ENCODE peak calls at places on chromosomes 16 and 17, in ten cellular contexts. X is HEK293T; R is activated CD4-positive, alpha-beta T cell treated with anti-CD3 and anti-CD28 coated beads, Interleukin-2, amount 50 U/mL, for 1 hour; G is CD8-positive, alpha-beta memory T cell; A is fibroblast of pulmonary artery; V is activated CD4-positive, CD25-positive, alpha-beta regulatory T cell; H is small intestine; T is NCI-H1092 treated with DMSO at 0.1 percent for 48 hours; C is H54; U is stimulated activated naive B cell treated with anti-CD40 and anti-IgM and Interleukin-4, amounts not matched to agents 10 μg/mL and 1 μg/mL and 100 μg/mL, for 72 hours. W is an unnamed sample.

GRCh38 chr17:7141824-7142223 is 27.2 kb upstream of the ASGR2 start:
- DNase-seq in X (no peak), R (no peak), G (no peak), A (no peak), V (no peak), H (peak), T (no peak), C (no peak), U (no peak), W (no peak)

GRCh38 chr16:30660424-30661251 is 2.4 kb downstream of the FBRS start:
- DNase-seq in X (no peak), R (peak), G (peak), A (no peak), V (peak), H (peak), T (no peak), C (no peak), U (peak), W (peak)

GRCh38 chr17:29561541-29562517 is 5.0 kb downstream of the ABHD15 start:
- DNase-seq in X (no peak), R (no peak), G (peak), A (no peak), V (no peak), H (peak), T (no peak), C (no peak), U (peak), W (no peak)

GRCh38 chr17:11284811-11285210 is 43.8 kb downstream of the SHISA6 start:
- DNase-seq in X (no peak), R (no peak), G (no peak), A (no peak), V (no peak), H (no peak), T (no peak), C (no peak), U (no peak), W (no peak)

GRCh38 chr17:77423589-77424451 is 283.1 kb downstream of the SEC14L1 start:
- DNase-seq in X (no peak), R (no peak), G (no peak), A (peak), V (no peak), H (no peak), T (peak), C (no peak), U (no peak), W (no peak)

GRCh38 chr16:8644513-8645140 is 23.1 kb downstream of the METTL22 start:
- DNase-seq in X (no peak), R (no peak), G (no peak), A (no peak), V (no peak), H (no peak), T (no peak), C (no peak), U (no peak), W (no peak)

GRCh38 chr17:81241648-81242420 is 2.7 kb downstream of the NDUFAF8 start:
- DNase-seq in X (peak), R (peak), G (peak), A (peak), V (peak), H (no peak), T (no peak), C (peak), U (peak), W (peak)

GRCh38 chr16:50386139-50386538 is 17.4 kb upstream of the BRD7 start:
- DNase-seq in X (no peak), R (no peak), G (no peak), A (no peak), V (no peak), H (no peak), T (no peak), C (no peak), U (no peak), W (no peak)

GRCh38 chr16:19542138-19542821 is 13.2 kb upstream of the VPS35L start:
- DNase-seq in X (no peak), R (no peak), G (no peak), A (no peak), V (no peak), H (peak), T (peak), C (no peak), U (no peak), W (no peak)

GRCh38 chr16:86379505-86379846 is 130.9 kb upstream of the FOXF1 start:
- DNase-seq in X (no peak), R (no peak), G (no peak), A (peak), V (no peak), H (no peak), T (no peak), C (no peak), U (no peak), W (no peak)

GRCh38 chr17:55768946-55769624 is 18.2 kb downstream of the PCTP start:
- DNase-seq in X (no peak), R (no peak), G (no peak), A (peak), V (no peak), H (no peak), T (no peak), C (no peak), U (no peak), W (no peak)

GRCh38 chr16:303760-304505 is 21.0 kb downstream of the PDIA2 start:
- DNase-seq in X (no peak), R (no peak), G (no peak), A (peak), V (no peak), H (no peak), T (no peak), C (no peak), U (no peak), W (no peak)

GRCh38 chr17:45680360-45680759 is 103.8 kb upstream of the CRHR1 start:
- DNase-seq in X (no peak), R (no peak), G (no peak), A (no peak), V (no peak), H (no peak), T (no peak), C (no peak), U (no peak), W (no peak)

GRCh38 chr17:38702900-38703741 is 2.0 kb upstream of the MLLT6 start:
- DNase-seq in X (no peak), R (no peak), G (no peak), A (no peak), V (no peak), H (no peak), T (no peak), C (no peak), U (no peak), W (no peak)

GRCh38 chr16:48498761-48499600 is 111.0 kb downstream of the N4BP1 start:
- DNase-seq in X (no peak), R (no peak), G (no peak), A (peak), V (no peak), H (no peak), T (no peak), C (no peak), U (no peak), W (no peak)

GRCh38 chr17:38598536-38598935 is 7.2 kb downstream of the SRCIN1 start:
- DNase-seq in X (peak), R (no peak), G (no peak), A (peak), V (no peak), H (peak), T (peak), C (peak), U (no peak), W (no peak)

GRCh38 chr17:82563318-82563717 is 43.8 kb downstream of the FOXK2 start:
- DNase-seq in X (no peak), R (no peak), G (no peak), A (no peak), V (no peak), H (no peak), T (no peak), C (no peak), U (no peak), W (no peak)

GRCh38 chr17:71741836-71742235 is 379.0 kb upstream of the SOX9 start:
- DNase-seq in X (no peak), R (no peak), G (no peak), A (no peak), V (no peak), H (no peak), T (no peak), C (no peak), U (no peak), W (no peak)

GRCh38 chr17:63433746-63434591 is 12.1 kb downstream of the CYB561 start:
- DNase-seq in X (no peak), R (no peak), G (no peak), A (peak), V (no peak), H (peak), T (no peak), C (peak), U (no peak), W (no peak)

GRCh38 chr17:33980193-33980592 is 274.9 kb upstream of the CCL2 start:
- DNase-seq in X (no peak), R (no peak), G (no peak), A (no peak), V (no peak), H (no peak), T (no peak), C (no peak), U (no peak), W (no peak)

GRCh38 chr17:48618366-48618896 is 3.3 kb upstream of the HOXB8 start:
- DNase-seq in X (peak), R (peak), G (peak), A (peak), V (peak), H (peak), T (no peak), C (peak), U (peak), W (peak)

GRCh38 chr16:55528974-55529373 is 20.1 kb downstream of the LPCAT2 start:
- DNase-seq in X (no peak), R (no peak), G (no peak), A (peak), V (no peak), H (no peak), T (no peak), C (no peak), U (no peak), W (no peak)

GRCh38 chr17:22203208-22203715 is 510.9 kb downstream of the KCNJ18 start:
- DNase-seq in X (no peak), R (no peak), G (no peak), A (no peak), V (no peak), H (no peak), T (no peak), C (no peak), U (no peak), W (no peak)

GRCh38 chr16:30372037-30372712 is 1.9 kb upstream of the TBC1D10B start:
- DNase-seq in X (no peak), R (no peak), G (no peak), A (no peak), V (no peak), H (no peak), T (no peak), C (no peak), U (no peak), W (no peak)

GRCh38 chr17:80002690-80003490 is 32.8 kb downstream of the TBC1D16 start:
- DNase-seq in X (no peak), R (no peak), G (no peak), A (no peak), V (no peak), H (peak), T (no peak), C (no peak), U (no peak), W (no peak)

GRCh38 chr16:58493756-58494431 is 6.0 kb upstream of the NDRG4 start:
- DNase-seq in X (no peak), R (no peak), G (no peak), A (no peak), V (no peak), H (no peak), T (no peak), C (no peak), U (no peak), W (no peak)

GRCh38 chr16:8674413-8675022 is at the start of gene ABAT:
- DNase-seq in X (peak), R (peak), G (peak), A (peak), V (peak), H (peak), T (peak), C (peak), U (peak), W (peak)

GRCh38 chr16:11308493-11309283 is 27.6 kb upstream of the PRM1 start:
- DNase-seq in X (no peak), R (no peak), G (no peak), A (no peak), V (no peak), H (no peak), T (no peak), C (no peak), U (peak), W (no peak)

GRCh38 chr16:66238696-66239095 is 127.8 kb upstream of the CDH5 start:
- DNase-seq in X (no peak), R (no peak), G (no peak), A (no peak), V (no peak), H (no peak), T (no peak), C (no peak), U (no peak), W (no peak)

GRCh38 chr16:89823087-89823823 is 5.0 kb upstream of the SPIRE2 start:
- DNase-seq in X (no peak), R (no peak), G (no peak), A (no peak), V (no peak), H (no peak), T (peak), C (no peak), U (no peak), W (no peak)

GRCh38 chr16:15054357-15055140 is 1.3 kb downstream of the NTAN1 start:
- DNase-seq in X (no peak), R (no peak), G (no peak), A (no peak), V (no peak), H (no peak), T (no peak), C (no peak), U (no peak), W (no peak)

GRCh38 chr17:16909472-16909871 is 62.4 kb downstream of the TNFRSF13B start:
- DNase-seq in X (no peak), R (no peak), G (no peak), A (no peak), V (no peak), H (no peak), T (no peak), C (no peak), U (no peak), W (no peak)

GRCh38 chr17:47099451-47099986 is 89.6 kb downstream of the CDC27 start:
- DNase-seq in X (no peak), R (no peak), G (no peak), A (no peak), V (no peak), H (no peak), T (no peak), C (no peak), U (no peak), W (no peak)

GRCh38 chr16:73268311-73268997 is 220.5 kb upstream of the ZFHX3 start:
- DNase-seq in X (peak), R (no peak), G (no peak), A (peak), V (no peak), H (peak), T (peak), C (no peak), U (no peak), W (no peak)

GRCh38 chr17:66152756-66153155 is 39.2 kb downstream of the CEP112 start:
- DNase-seq in X (no peak), R (no peak), G (no peak), A (peak), V (no peak), H (no peak), T (no peak), C (no peak), U (no peak), W (no peak)

GRCh38 chr16:67029249-67030096 is 524 bp downstream of the CBFB start:
- DNase-seq in X (no peak), R (peak), G (peak), A (peak), V (peak), H (peak), T (peak), C (no peak), U (peak), W (peak)

GRCh38 chr16:11207646-11208045 is 48.4 kb downstream of the SOCS1 start:
- DNase-seq in X (no peak), R (no peak), G (no peak), A (peak), V (no peak), H (no peak), T (no peak), C (no peak), U (no peak), W (no peak)

GRCh38 chr17:69240201-69240600 is 11.6 kb upstream of the ABCA10 start:
- DNase-seq in X (no peak), R (no peak), G (no peak), A (no peak), V (no peak), H (no peak), T (no peak), C (no peak), U (no peak), W (no peak)

GRCh38 chr17:4951486-4951885 is 567 bp downstream of the ENO3 start:
- DNase-seq in X (no peak), R (no peak), G (no peak), A (no peak), V (no peak), H (no peak), T (no peak), C (no peak), U (no peak), W (no peak)

W was measured in T-cell.